ENCODE peak calls at places on chromosome 9, in four cellular contexts. R, P, N and B are unnamed samples.
A peak's percentile ranks its signal among the peaks of the same experiment; 100 is the strongest.

GRCh38 chr9:132543960-132544359 is 38.4 kb upstream of the BARHL1 start:
- DNase-seq in R (no peak), P (no peak), N (no peak), B (no peak)

GRCh38 chr9:96067004-96067403 is 191.5 kb downstream of the ERCC6L2 start:
- DNase-seq in R (no peak), P (no peak), N (peak; percentile 77), B (no peak)

GRCh38 chr9:70081120-70081495 is 37.5 kb downstream of the MAMDC2 start:
- DNase-seq in R (no peak), P (no peak), N (no peak), B (no peak)

GRCh38 chr9:89312154-89312616 is 1.2 kb downstream of the CKS2 start:
- DNase-seq in R (no peak), P (no peak), N (no peak), B (no peak)

GRCh38 chr9:87557996-87558395 is 60.3 kb downstream of the DAPK1 start:
- DNase-seq in R (no peak), P (peak; percentile 73), N (peak; percentile 64), B (no peak)

GRCh38 chr9:19533373-19533772 is 124.6 kb downstream of the ACER2 start:
- DNase-seq in R (no peak), P (no peak), N (no peak), B (no peak)

GRCh38 chr9:15306068-15306756 is 804 bp downstream of the TTC39B start:
- DNase-seq in R (peak; percentile 5), P (peak; percentile 9), N (peak; percentile 77), B (peak; percentile 82)

GRCh38 chr9:108704156-108704852 is 151.5 kb downstream of the ACTL7B start:
- DNase-seq in R (no peak), P (no peak), N (no peak), B (no peak)

GRCh38 chr9:123217148-123217585 is 51.2 kb downstream of the STRBP start:
- DNase-seq in R (no peak), P (no peak), N (no peak), B (no peak)

GRCh38 chr9:110999379-110999778 is 38.9 kb downstream of the LPAR1 start:
- DNase-seq in R (no peak), P (no peak), N (no peak), B (no peak)

GRCh38 chr9:76396144-76396543 is 1.9 kb upstream of the RFK start:
- DNase-seq in R (no peak), P (no peak), N (no peak), B (no peak)

GRCh38 chr9:110050925-110051355 is 157.0 kb downstream of the C9orf152 start:
- DNase-seq in R (no peak), P (no peak), N (no peak), B (no peak)

GRCh38 chr9:73845954-73846690 is 651.0 kb upstream of the RORB start:
- DNase-seq in R (peak; percentile 14), P (no peak), N (no peak), B (no peak)

GRCh38 chr9:75858497-75859092 is 31.9 kb upstream of the PCSK5 start:
- DNase-seq in R (no peak), P (no peak), N (no peak), B (no peak)

GRCh38 chr9:24218656-24219055 is 327.0 kb downstream of the IZUMO3 start:
- DNase-seq in R (no peak), P (no peak), N (no peak), B (no peak)

GRCh38 chr9:25025686-25026085 is 480.0 kb upstream of the IZUMO3 start:
- DNase-seq in R (no peak), P (no peak), N (no peak), B (no peak)

GRCh38 chr9:14215614-14216013 is 98.3 kb downstream of the NFIB start:
- DNase-seq in R (no peak), P (no peak), N (no peak), B (no peak)

GRCh38 chr9:126613656-126614055 is at the start of gene LMX1B:
- DNase-seq in R (no peak), P (no peak), N (no peak), B (no peak)

GRCh38 chr9:124392855-124393460 is 22.3 kb downstream of the PSMB7 start:
- DNase-seq in R (no peak), P (peak; percentile 68), N (no peak), B (no peak)

GRCh38 chr9:130962418-130963316 is 23.6 kb upstream of the FIBCD1 start:
- DNase-seq in R (no peak), P (no peak), N (peak; percentile 89), B (no peak)

GRCh38 chr9:114275246-114275994 is 47.5 kb upstream of the ORM1 start:
- DNase-seq in R (no peak), P (peak; percentile 46), N (peak; percentile 41), B (no peak)

GRCh38 chr9:121945849-121946248 is 147.3 kb downstream of the TTLL11 start:
- DNase-seq in R (no peak), P (no peak), N (no peak), B (no peak)

GRCh38 chr9:79734989-79735779 is 163.4 kb downstream of the TLE4 start:
- DNase-seq in R (no peak), P (no peak), N (no peak), B (no peak)

GRCh38 chr9:131618071-131618479 is 72.8 kb downstream of the PRRT1B start:
- DNase-seq in R (no peak), P (peak; percentile 92), N (peak; percentile 59), B (no peak)

GRCh38 chr9:137407590-137408300 is 15.2 kb downstream of the EXD3 start:
- DNase-seq in R (no peak), P (no peak), N (no peak), B (no peak)
- H3K4me3 ChIP-seq in R (no peak overlapping the region), P (no peak overlapping the region), N (no peak overlapping the region), B (peak overlapping the region; percentile 31)

GRCh38 chr9:97938081-97938644 is at the start of gene HEMGN:
- DNase-seq in R (no peak), P (no peak), N (no peak), B (no peak)

GRCh38 chr9:97930972-97931371 is 7.0 kb downstream of the HEMGN start:
- DNase-seq in R (no peak), P (no peak), N (no peak), B (no peak)

GRCh38 chr9:97934321-97935115 is 3.5 kb downstream of the HEMGN start:
- DNase-seq in R (no peak), P (no peak), N (no peak), B (no peak)

GRCh38 chr9:97933573-97933972 is 4.4 kb downstream of the HEMGN start:
- DNase-seq in R (no peak), P (no peak), N (no peak), B (no peak)

DNA sequence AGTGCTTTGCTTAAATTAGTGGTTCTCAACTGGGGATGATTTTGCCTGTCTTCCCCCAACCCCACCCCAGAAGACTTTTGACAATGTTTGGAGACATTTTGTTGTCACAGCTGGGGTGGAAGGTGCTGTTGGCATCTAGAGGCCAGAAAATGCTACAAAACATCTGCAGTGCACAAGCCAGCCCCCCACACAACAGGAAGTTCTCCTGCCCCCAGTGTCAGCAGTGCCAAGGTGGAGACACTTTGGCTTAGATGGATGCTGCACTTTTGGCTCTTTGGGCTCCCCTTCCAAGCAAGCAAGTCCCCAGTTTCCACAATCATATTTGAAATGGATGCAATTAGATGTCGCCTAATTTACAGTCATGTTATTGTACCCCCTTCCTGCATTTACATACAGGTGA is 2.7 kb downstream of the HEMGN start:
- DNase-seq in R (no peak), P (no peak), N (no peak), B (no peak)
- H3K27me3 ChIP-seq in R (no peaks in the 10 kb centered on the region), P (peaks cover 84% of the 10 kb centered on the region), N (no peaks in the 10 kb centered on the region), B (no peaks in the 10 kb centered on the region)

GRCh38 chr9:136396219-136396515 is 3.8 kb downstream of the SNAPC4 start:
- DNase-seq in R (no peak), P (no peak), N (no peak), B (no peak)

GRCh38 chr9:136393531-136393930 is 6.4 kb downstream of the SNAPC4 start:
- DNase-seq in R (no peak), P (no peak), N (no peak), B (no peak)

GRCh38 chr9:136395345-136396218 is 4.4 kb downstream of the SNAPC4 start:
- DNase-seq in R (no peak), P (no peak), N (no peak), B (no peak)

GRCh38 chr9:136392538-136393449 is 7.2 kb downstream of the SNAPC4 start:
- DNase-seq in R (no peak), P (no peak), N (no peak), B (no peak)

DNA sequence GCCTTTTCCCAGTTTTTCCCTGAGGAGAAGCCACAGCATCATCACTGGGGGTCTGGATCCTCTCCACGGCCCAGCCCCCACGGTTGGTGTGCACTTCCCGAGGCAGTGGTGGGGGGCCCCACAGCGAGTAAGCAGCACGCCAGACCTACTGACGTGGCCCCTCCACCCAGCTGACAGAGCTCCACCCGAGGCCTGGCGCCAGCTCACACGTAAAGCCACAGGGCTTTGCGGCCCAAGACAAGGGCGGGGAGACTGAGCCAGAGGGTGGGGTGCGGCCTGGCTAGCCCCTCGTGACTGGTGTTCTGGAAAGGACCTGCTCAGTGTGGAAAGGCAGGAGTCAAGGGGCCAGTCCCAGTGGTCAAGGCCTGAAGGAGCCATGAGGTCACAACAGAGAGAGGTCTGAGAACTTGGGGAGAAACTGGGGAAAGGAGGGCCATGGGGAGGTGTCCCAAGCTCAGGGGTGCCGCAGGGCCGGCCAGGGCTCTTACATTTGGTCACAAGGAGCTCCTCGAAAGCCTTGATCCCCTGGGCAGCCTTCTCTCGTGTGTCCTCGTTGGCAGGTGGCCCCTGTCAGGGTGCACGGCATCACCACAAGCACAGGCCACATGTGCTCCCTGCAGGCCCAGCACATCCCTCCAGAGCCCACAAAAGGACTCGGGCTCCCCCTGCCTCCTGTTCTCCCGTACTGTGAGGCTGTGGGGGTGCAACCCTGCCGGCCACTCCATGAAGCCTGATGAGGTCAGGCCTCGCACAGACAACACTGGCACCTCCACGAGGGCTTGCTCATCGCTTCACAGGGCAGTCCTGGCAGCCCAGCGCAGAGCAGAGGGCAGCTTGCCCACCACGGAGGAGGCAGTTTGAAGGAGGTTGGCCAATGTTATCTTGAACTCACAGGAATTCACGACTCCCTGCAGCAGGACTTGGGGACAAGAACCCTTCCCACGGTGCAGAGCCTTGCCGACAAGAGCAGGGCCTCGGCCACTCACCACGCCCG is 5.4 kb downstream of the SNAPC4 start:
- DNase-seq in R (no peak), P (no peak), N (no peak), B (no peak)
- H3K4me3 ChIP-seq in R (no peak overlapping the region), P (no peak overlapping the region), N (no peak overlapping the region), B (no peak overlapping the region)

GRCh38 chr9:135699440-135699839 is at the start of gene SOHLH1:
- DNase-seq in R (no peak), P (no peak), N (no peak), B (no peak)
- H3K27me3 ChIP-seq in R (no peaks in the 10 kb centered on the region), P (no peaks in the 10 kb centered on the region), N (no peaks in the 10 kb centered on the region), B (peaks cover 7% of the 10 kb centered on the region)